ENCODE peak calls at places on chromosomes 4 and X, in ten cellular contexts. W, F, H, O, E, X, R, D, P and T are unnamed samples. For H3K4me1, the result is how much of the 10 kb centered on the place peaks cover.

GRCh38 chr4:73945140-73945539 is 36.7 kb downstream of the PF4 start:
- DNase-seq in W (no peak), F (no peak), H (no peak), O (no peak), E (no peak), X (no peak), R (no peak), D (no peak), P (no peak), T (no peak)

GRCh38 chr4:23324291-23324690 is 565.6 kb downstream of the PPARGC1A start:
- DNase-seq in W (no peak), F (no peak), H (no peak), O (no peak), E (no peak), X (no peak), R (no peak), D (no peak), P (no peak), T (no peak)

GRCh38 chr4:123259676-123260428 is 136.7 kb upstream of the SPRY1 start:
- DNase-seq in W (no peak), F (no peak), H (no peak), O (no peak), E (no peak), X (no peak), R (no peak), D (no peak), P (no peak), T (no peak)

GRCh38 chrX:105323951-105324350 is 103.5 kb upstream of the TEX13A start:
- DNase-seq in W (no peak), F (no peak), H (no peak), O (no peak), E (peak), X (no peak), R (no peak), D (no peak), P (no peak), T (no peak)

GRCh38 chr4:98377626-98378025 is 116.4 kb downstream of the RAP1GDS1 start:
- DNase-seq in W (no peak), F (no peak), H (no peak), O (peak), E (peak), X (no peak), R (no peak), D (no peak), P (no peak), T (no peak)

GRCh38 chrX:66872771-66873170 is 233.9 kb upstream of the EDA2R start:
- DNase-seq in W (no peak), F (no peak), H (no peak), O (no peak), E (no peak), X (no peak), R (no peak), D (no peak), P (no peak), T (no peak)

GRCh38 chr4:166594326-166594946 is 639.9 kb downstream of the SPOCK3 start:
- DNase-seq in W (no peak), F (peak), H (no peak), O (peak), E (peak), X (peak), R (peak), D (no peak), P (peak), T (no peak)

GRCh38 chrX:120794525-120794975 is 81.1 kb downstream of the CT47B1 start:
- DNase-seq in W (no peak), F (no peak), H (no peak), O (peak), E (no peak), X (no peak), R (no peak), D (no peak), P (no peak), T (no peak)

GRCh38 chr4:186701273-186701672 is 22.4 kb downstream of the FAT1 start:
- DNase-seq in W (peak), F (peak), H (no peak), O (peak), E (peak), X (no peak), R (no peak), D (no peak), P (no peak), T (peak)

GRCh38 chrX:12210196-12210815 is 72.0 kb downstream of the FRMPD4 start:
- DNase-seq in W (peak), F (no peak), H (no peak), O (peak), E (peak), X (no peak), R (no peak), D (no peak), P (peak), T (peak)

GRCh38 chr4:108272046-108272445 is 103.3 kb upstream of the LEF1 start:
- DNase-seq in W (no peak), F (no peak), H (no peak), O (no peak), E (peak), X (no peak), R (no peak), D (no peak), P (no peak), T (no peak)

GRCh38 chrX:155962906-155963305 is 34.6 kb upstream of the IL9R start:
- DNase-seq in W (no peak), F (no peak), H (no peak), O (no peak), E (no peak), X (no peak), R (no peak), D (no peak), P (no peak), T (no peak)

GRCh38 chrX:110732274-110732673 is 63.3 kb downstream of the CHRDL1 start:
- DNase-seq in W (peak), F (no peak), H (no peak), O (no peak), E (no peak), X (no peak), R (no peak), D (no peak), P (no peak), T (no peak)

GRCh38 chrX:17278961-17279360 is 96.0 kb upstream of the NHS start:
- DNase-seq in W (no peak), F (no peak), H (no peak), O (no peak), E (no peak), X (no peak), R (no peak), D (no peak), P (no peak), T (no peak)

GRCh38 chr4:38509551-38509950 is 154.4 kb upstream of the KLF3 start:
- DNase-seq in W (no peak), F (no peak), H (no peak), O (no peak), E (no peak), X (no peak), R (no peak), D (peak), P (no peak), T (no peak)

GRCh38 chr4:53055274-53055673 is 193.2 kb downstream of the RASL11B start:
- DNase-seq in W (no peak), F (peak), H (no peak), O (peak), E (peak), X (no peak), R (no peak), D (no peak), P (no peak), T (no peak)

GRCh38 chrX:136185409-136186022 is 38.2 kb downstream of the FHL1 start:
- DNase-seq in W (no peak), F (peak), H (no peak), O (peak), E (peak), X (no peak), R (peak), D (no peak), P (peak), T (no peak)

GRCh38 chr4:40486534-40486933 is 143.1 kb downstream of the RBM47 start:
- DNase-seq in W (no peak), F (no peak), H (no peak), O (peak), E (peak), X (no peak), R (no peak), D (no peak), P (no peak), T (no peak)

GRCh38 chr4:77169496-77169895 is 12.5 kb downstream of the CCNG2 start:
- DNase-seq in W (no peak), F (peak), H (no peak), O (peak), E (peak), X (no peak), R (no peak), D (no peak), P (no peak), T (no peak)

GRCh38 chr4:156771171-156771837 is 200.3 kb downstream of the PDGFC start:
- DNase-seq in W (no peak), F (peak), H (no peak), O (peak), E (peak), X (peak), R (peak), D (no peak), P (no peak), T (no peak)

GRCh38 chr4:173415885-173416658 is 17.2 kb upstream of the SCRG1 start:
- DNase-seq in W (peak), F (peak), H (peak), O (no peak), E (no peak), X (peak), R (no peak), D (no peak), P (no peak), T (no peak)

GRCh38 chrX:118534716-118535493 is 39.3 kb downstream of the DOCK11 start:
- DNase-seq in W (no peak), F (peak), H (no peak), O (peak), E (no peak), X (no peak), R (no peak), D (no peak), P (no peak), T (no peak)

GRCh38 chr4:13294961-13295605 is 189.1 kb downstream of the RAB28 start:
- DNase-seq in W (no peak), F (no peak), H (no peak), O (no peak), E (no peak), X (no peak), R (no peak), D (no peak), P (no peak), T (no peak)

GRCh38 chrX:151370906-151371305 is 26.1 kb upstream of the VMA21 start:
- DNase-seq in W (no peak), F (no peak), H (no peak), O (peak), E (no peak), X (no peak), R (no peak), D (peak), P (peak), T (no peak)

GRCh38 chr4:82275431-82276423 is 98.1 kb downstream of the HNRNPD start:
- DNase-seq in W (no peak), F (no peak), H (no peak), O (no peak), E (no peak), X (no peak), R (no peak), D (no peak), P (peak), T (no peak)

GRCh38 chr4:145487626-145488025 is 6.0 kb downstream of the SMAD1 start:
- DNase-seq in W (no peak), F (peak), H (no peak), O (no peak), E (no peak), X (no peak), R (no peak), D (no peak), P (no peak), T (no peak)

GRCh38 chrX:118961866-118962560 is 12.4 kb upstream of the LONRF3 start:
- DNase-seq in W (no peak), F (no peak), H (no peak), O (no peak), E (no peak), X (no peak), R (no peak), D (no peak), P (no peak), T (peak)

GRCh38 chr4:30757357-30757756 is 37.2 kb downstream of the PCDH7 start:
- DNase-seq in W (no peak), F (peak), H (no peak), O (peak), E (peak), X (no peak), R (peak), D (no peak), P (no peak), T (no peak)
- H3K4me1 ChIP-seq in W (under half), F (half or more), H (under half), O (under half), E (under half), X (under half), R (half or more), D (under half), P (under half), T (under half)

GRCh38 chr4:2798399-2799301 is 5.8 kb downstream of the SH3BP2 start:
- DNase-seq in W (peak), F (no peak), H (peak), O (no peak), E (no peak), X (peak), R (no peak), D (peak), P (no peak), T (no peak)
- H3K4me3 ChIP-seq in W (peak), F (no peak), H (no peak), O (no peak), E (no peak), X (no peak), R (no peak), D (peak), P (no peak), T (no peak)

GRCh38 chr4:184450045-184450444 is 24.3 kb downstream of the IRF2 start:
- DNase-seq in W (no peak), F (peak), H (no peak), O (peak), E (peak), X (no peak), R (no peak), D (no peak), P (no peak), T (no peak)
- H3K4me1 ChIP-seq in W (half or more), F (half or more), H (under half), O (under half), E (half or more), X (half or more), R (under half), D (half or more), P (under half), T (under half)

DNA sequence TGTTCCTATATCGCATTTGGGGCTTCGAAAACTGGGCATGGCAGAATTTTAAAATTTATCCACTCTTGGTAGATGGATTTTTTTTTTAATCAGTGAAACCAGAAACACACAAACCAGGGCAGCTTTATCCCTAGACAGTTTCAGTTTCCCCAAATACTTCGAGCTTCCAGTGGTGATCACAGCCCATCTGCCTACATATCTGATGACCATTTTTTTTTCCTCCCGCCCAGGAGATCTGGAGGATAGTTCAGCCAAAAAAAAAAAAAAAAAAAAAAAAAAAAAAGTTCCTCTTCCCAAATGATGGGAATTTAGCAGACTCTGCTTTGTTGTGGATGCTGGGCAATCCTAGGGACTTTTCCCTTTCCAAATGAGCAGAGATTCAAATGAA is 1.0 kb upstream of the TBC1D9 start:
- DNase-seq in W (no peak), F (no peak), H (no peak), O (no peak), E (peak), X (no peak), R (no peak), D (no peak), P (no peak), T (no peak)
- H3K4me3 ChIP-seq in W (peak), F (peak), H (peak), O (peak), E (peak), X (peak), R (peak), D (no peak), P (peak), T (peak)

DNA sequence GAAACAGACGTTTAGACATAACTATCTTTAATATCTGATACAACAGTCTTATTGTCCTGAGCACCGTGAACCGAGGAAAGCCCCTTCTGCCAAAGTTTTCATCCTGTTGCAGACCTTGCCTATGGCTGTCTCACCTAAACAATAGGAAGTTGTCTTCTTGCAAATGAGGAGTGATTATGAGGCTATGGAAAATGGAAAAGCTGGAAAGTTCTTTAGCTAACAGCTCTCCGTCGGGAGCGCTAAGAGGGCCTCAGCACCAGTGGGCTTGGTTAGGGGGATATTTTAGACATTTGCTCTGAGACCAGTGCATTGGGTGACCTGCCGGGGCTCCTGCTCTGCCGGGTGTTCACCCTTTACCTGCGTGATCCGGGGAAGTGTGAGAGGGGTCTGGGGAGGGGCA is 28.4 kb downstream of the TMEM131L start:
- DNase-seq in W (no peak), F (no peak), H (no peak), O (no peak), E (no peak), X (no peak), R (no peak), D (no peak), P (no peak), T (no peak)
- H3K4me1 ChIP-seq in W (half or more), F (under half), H (under half), O (under half), E (under half), X (half or more), R (under half), D (half or more), P (under half), T (under half)

DNA sequence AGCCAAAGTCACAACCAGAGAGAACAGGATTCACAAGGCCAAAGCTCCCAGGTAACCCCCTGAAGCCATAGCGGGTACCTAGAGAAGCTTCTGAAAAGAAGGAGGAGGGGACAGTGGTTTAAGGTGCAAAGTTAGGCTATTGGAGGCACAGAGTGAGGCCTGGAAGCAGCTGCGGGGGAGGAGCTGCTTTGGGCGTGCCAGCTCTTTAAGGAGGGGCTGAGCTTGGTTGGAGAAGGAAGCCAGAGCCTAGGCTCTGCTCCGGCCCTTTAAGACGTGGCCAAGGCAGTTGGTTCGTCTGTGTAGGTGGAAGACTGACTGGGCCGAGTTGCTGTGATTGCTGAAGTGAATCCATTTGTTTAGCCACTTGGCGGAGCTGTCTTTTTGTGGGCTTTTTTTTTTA is 1.5 kb downstream of the KLF8 start:
- DNase-seq in W (peak), F (peak), H (no peak), O (peak), E (no peak), X (no peak), R (peak), D (peak), P (no peak), T (no peak)
- H3K4me3 ChIP-seq in W (peak), F (no peak), H (peak), O (peak), E (peak), X (peak), R (no peak), D (no peak), P (no peak), T (no peak)

DNA sequence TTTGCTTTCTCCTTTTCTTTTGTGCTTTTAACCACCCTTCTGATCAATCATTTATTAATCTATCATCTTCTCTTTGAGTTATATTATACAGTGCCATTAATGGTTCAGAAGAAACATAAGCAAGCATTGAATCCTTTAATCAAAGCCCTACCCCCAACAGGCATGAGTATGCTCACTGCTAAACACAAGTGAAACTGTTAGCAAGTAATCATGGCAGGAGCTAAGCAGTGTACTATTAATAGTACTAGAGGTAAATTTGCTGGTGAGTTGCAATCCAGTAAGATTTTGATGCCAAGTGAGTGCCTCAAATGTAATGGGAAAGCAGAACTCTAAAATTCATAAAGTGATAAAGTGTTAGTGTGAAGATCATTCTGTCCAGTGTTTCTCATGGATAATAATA is 57.2 kb downstream of the FNIP2 start:
- DNase-seq in W (no peak), F (no peak), H (no peak), O (peak), E (no peak), X (no peak), R (no peak), D (no peak), P (no peak), T (no peak)
- H3K4me1 ChIP-seq in W (half or more), F (under half), H (under half), O (under half), E (under half), X (half or more), R (under half), D (under half), P (under half), T (under half)

GRCh38 chr4:159008671-159009070 is 94.2 kb upstream of the RAPGEF2 start:
- DNase-seq in W (no peak), F (no peak), H (no peak), O (no peak), E (no peak), X (no peak), R (no peak), D (no peak), P (no peak), T (no peak)

GRCh38 chr4:159010563-159011260 is 92.2 kb upstream of the RAPGEF2 start:
- DNase-seq in W (peak), F (no peak), H (no peak), O (peak), E (peak), X (peak), R (no peak), D (no peak), P (no peak), T (no peak)

GRCh38 chr4:159012381-159012780 is 90.5 kb upstream of the RAPGEF2 start:
- DNase-seq in W (no peak), F (no peak), H (no peak), O (peak), E (peak), X (no peak), R (no peak), D (no peak), P (no peak), T (no peak)

GRCh38 chr4:159010100-159010499 is 92.8 kb upstream of the RAPGEF2 start:
- DNase-seq in W (no peak), F (no peak), H (no peak), O (no peak), E (no peak), X (no peak), R (no peak), D (no peak), P (no peak), T (no peak)

DNA sequence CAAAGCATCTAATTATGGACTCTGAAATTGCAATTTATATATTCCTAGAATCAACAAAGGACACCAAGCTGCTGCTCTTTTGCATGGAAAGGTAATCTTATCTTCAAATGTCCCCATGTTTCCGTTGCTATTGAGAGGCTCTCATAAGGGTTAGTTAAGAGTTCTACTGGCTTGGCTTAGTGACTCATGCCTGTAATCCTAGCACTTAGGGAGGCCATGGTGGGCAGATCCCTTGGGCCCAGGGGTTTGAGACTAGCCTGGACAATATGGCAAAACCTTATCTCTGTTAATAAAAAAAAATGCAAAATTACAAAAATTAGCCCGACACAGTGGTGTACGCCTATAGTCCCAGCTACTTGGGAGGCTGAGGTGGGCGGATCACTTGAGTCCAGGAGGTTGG is 93.4 kb upstream of the RAPGEF2 start:
- DNase-seq in W (no peak), F (no peak), H (no peak), O (no peak), E (no peak), X (no peak), R (no peak), D (no peak), P (no peak), T (no peak)
- H3K4me3 ChIP-seq in W (no peak), F (no peak), H (no peak), O (no peak), E (no peak), X (no peak), R (no peak), D (no peak), P (no peak), T (no peak)

DNA sequence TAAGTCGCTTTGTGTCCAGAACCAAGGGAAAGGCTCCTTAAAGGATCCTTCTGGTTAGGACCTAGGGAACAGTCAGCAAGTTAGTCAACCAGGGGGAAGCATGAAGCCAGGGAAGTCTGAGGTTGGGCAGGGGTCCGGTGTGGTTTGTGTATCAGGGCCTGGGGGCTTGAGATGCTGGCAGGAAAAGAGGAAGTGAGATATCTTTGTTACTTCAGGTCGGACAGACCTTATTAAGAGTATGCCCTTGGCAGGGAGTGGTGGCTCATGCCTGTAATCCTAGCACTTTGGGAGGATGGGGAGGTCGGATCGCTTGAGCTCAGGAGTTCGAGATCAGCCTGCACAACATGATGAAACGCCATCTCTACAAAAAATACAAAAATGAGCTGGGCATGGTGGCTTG is 52.3 kb upstream of the TRPC5OS start:
- DNase-seq in W (no peak), F (no peak), H (no peak), O (no peak), E (no peak), X (no peak), R (no peak), D (no peak), P (no peak), T (no peak)
- H3K4me1 ChIP-seq in W (under half), F (under half), H (under half), O (under half), E (under half), X (under half), R (under half), D (under half), P (under half), T (under half)